ENCODE peak calls at places on chromosome 6, in six cellular contexts. K is testis, P is A673, D is transverse colon, A is esophagus squamous epithelium, E is Panc1. L is an unnamed sample.

GRCh38 chr6:5961836-5962235 is 44.9 kb downstream of the NRN1 start:
- DNase-seq in A (no peak), E (no peak), P (no peak), D (no peak), K (no peak), L (no peak)

GRCh38 chr6:165913676-165914570 is 250.9 kb upstream of the PDE10A start:
- DNase-seq in A (no peak), D (no peak), P (no peak), K (no peak), E (no peak), L (no peak)

GRCh38 chr6:89836637-89837222 is 7.0 kb downstream of the CASP8AP2 start:
- DNase-seq in K (no peak), A (no peak), D (no peak), E (no peak), P (no peak), L (no peak)

GRCh38 chr6:34926655-34927054 is 37.6 kb downstream of the ANKS1A start:
- DNase-seq in K (no peak), P (no peak), A (no peak), E (no peak), D (no peak), L (no peak)

GRCh38 chr6:71383891-71384489 is 95.4 kb downstream of the OGFRL1 start:
- DNase-seq in K (no peak), A (no peak), E (no peak), D (no peak), P (peak; percentile 71), L (no peak)

GRCh38 chr6:111985202-111985731 is 68.6 kb upstream of the CCN6 start:
- DNase-seq in A (no peak), E (no peak), K (no peak), P (no peak), D (no peak), L (no peak)

GRCh38 chr6:27472182-27472616 is 706 bp downstream of the ZNF184 start:
- DNase-seq in A (no peak), K (peak; percentile 75), E (peak; percentile 85), P (peak; percentile 81), D (peak; percentile 77), L (peak; percentile 51)

GRCh38 chr6:3838992-3839867 is 9.9 kb upstream of the FAM50B start:
- DNase-seq in E (no peak), A (no peak), P (no peak), D (no peak), K (no peak), L (peak; percentile 77)

GRCh38 chr6:95248501-95248900 is 328.8 kb upstream of the MANEA start:
- DNase-seq in E (no peak), A (no peak), P (peak; percentile 32), D (no peak), K (no peak), L (no peak)

GRCh38 chr6:36326351-36326995 is 10.2 kb downstream of the BNIP5 start:
- DNase-seq in D (no peak), P (no peak), E (no peak), K (peak; percentile 67), A (no peak), L (no peak)

GRCh38 chr6:163530406-163530805 is 115.9 kb downstream of the QKI start:
- DNase-seq in D (no peak), P (no peak), E (no peak), A (no peak), K (no peak), L (no peak)

GRCh38 chr6:133340557-133340956 is 99.4 kb downstream of the EYA4 start:
- DNase-seq in D (no peak), K (no peak), A (no peak), E (no peak), P (no peak), L (no peak)

GRCh38 chr6:108804976-108805375 is 43.2 kb upstream of the ARMC2 start:
- DNase-seq in D (no peak), K (no peak), P (no peak), A (no peak), E (no peak), L (no peak)

GRCh38 chr6:127069659-127070279 is 48.7 kb upstream of the RSPO3 start:
- DNase-seq in A (no peak), K (no peak), D (no peak), P (peak; percentile 52), E (no peak), L (no peak)

GRCh38 chr6:1377526-1378223 is 11.7 kb upstream of the FOXF2 start:
- DNase-seq in K (no peak), E (no peak), P (no peak), A (no peak), D (no peak), L (no peak)

GRCh38 chr6:143098054-143098673 is 37.5 kb downstream of the AIG1 start:
- DNase-seq in A (no peak), K (no peak), E (no peak), D (no peak), P (no peak), L (no peak)

GRCh38 chr6:35601331-35602132 is 87.2 kb downstream of the FKBP5 start:
- DNase-seq in D (peak; percentile 69), A (no peak), K (peak; percentile 77), P (peak; percentile 74), E (no peak), L (peak; percentile 45)

DNA sequence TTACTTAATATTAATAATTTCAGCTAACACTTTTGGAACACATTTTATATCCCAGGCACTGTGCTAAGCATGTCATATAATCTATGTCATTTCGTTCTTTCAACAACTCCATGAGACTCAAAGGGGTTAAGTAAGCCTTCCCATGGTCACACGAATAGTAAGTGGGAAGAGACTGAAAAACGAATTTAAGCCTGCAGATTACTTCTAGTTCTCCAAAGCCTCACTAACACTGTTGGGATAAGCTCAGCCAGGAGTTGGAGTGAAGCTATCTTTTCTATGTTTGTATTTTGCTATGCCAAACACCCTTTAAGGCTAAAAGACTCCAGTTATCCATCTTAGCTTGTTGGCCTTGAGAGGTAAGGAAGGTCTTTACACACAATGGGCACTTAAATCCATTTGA is 148.1 kb upstream of the UST start:
- DNase-seq in D (no peak), E (no peak), A (no peak), K (no peak), P (no peak), L (no peak)
- H3K27ac ChIP-seq in D (peak overlapping the region; percentile 21), E (no peak overlapping the region), A (peak overlapping the region; percentile 4), K (no peak overlapping the region), P (no peak overlapping the region), L (peak overlapping the region; percentile 15)

GRCh38 chr6:168439791-168440491 is 1.0 kb upstream of the SMOC2 start:
- DNase-seq in P (no peak), K (no peak), D (no peak), A (no peak), E (no peak), L (no peak)
- H3K4me3 ChIP-seq in P (no peak overlapping the region), K (no peak overlapping the region), D (no peak overlapping the region), A (no peak overlapping the region), E (no peak overlapping the region), L (peak overlapping the region; percentile 93)

GRCh38 chr6:16228709-16229665 is 9.4 kb upstream of the GMPR start:
- DNase-seq in K (peak; percentile 49), D (peak; percentile 18), P (no peak), E (no peak), A (no peak), L (no peak)
- TF ChIP-seq CTCF in K (no peak), D (no peak), P (no peak), E (peak; percentile 29), A (no peak), L (no peak)

GRCh38 chr6:160400426-160400825 is 52.2 kb downstream of the SLC22A3 start:
- DNase-seq in A (no peak), K (no peak), P (no peak), D (no peak), E (no peak), L (no peak)
- H3K27ac ChIP-seq in A (peak overlapping the region; percentile 46), K (no peak overlapping the region), P (no peak overlapping the region), D (no peak overlapping the region), E (no peak overlapping the region), L (peak overlapping the region; percentile 87)

GRCh38 chr6:11251553-11252358 is 19.3 kb upstream of the NEDD9 start:
- DNase-seq in D (peak; percentile 44), A (no peak), E (no peak), P (no peak), K (peak; percentile 82), L (no peak)
- H3K4me3 ChIP-seq in D (no peak overlapping the region), A (peak overlapping the region; percentile 5), E (no peak overlapping the region), P (no peak overlapping the region), K (no peak overlapping the region), L (no peak overlapping the region)

GRCh38 chr6:137185290-137185689 is 11.8 kb upstream of the IL22RA2 start:
- DNase-seq in K (no peak), A (no peak), D (no peak), E (no peak), P (no peak), L (no peak)
- TF ChIP-seq CTCF in K (no peak), A (no peak), D (no peak), E (no peak), P (no peak), L (no peak)

DNA sequence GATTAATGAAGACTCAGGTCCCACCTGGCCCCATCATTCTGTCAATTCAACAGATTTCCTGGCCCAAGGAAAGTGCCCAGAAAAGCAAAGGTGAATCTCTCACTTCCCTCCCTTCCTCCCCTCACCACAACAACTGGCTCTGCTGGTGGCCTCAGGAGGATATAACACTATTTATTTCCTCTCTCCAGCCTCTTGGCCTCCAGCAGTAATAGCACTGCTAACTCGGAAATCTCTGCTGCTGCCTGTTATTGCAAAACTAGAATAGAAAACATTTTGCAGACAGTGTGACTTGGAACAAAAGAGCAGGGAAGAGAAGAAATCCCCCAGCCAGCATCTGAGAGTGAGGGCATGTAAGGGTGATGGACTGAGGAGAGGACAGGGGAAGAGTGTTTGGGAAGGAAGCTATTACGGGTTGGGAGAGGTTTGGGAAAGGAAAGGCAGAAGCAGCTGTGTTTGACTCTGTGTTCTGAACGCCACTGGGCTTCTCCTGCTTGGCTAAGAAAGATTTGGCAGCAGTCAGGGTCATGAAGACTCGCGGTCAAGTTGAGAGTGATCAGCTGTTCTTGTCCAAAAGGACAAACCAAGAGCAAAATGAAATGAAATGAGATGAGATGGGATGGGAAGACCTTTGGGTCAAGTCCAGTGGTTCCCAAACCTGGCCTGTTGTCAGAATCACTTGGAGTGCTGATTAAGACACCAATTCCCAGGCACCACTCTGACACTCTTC is 81.0 kb upstream of the SNX9 start:
- DNase-seq in K (peak; percentile 67), E (no peak), A (no peak), P (no peak), D (no peak), L (no peak)
- H3K27ac ChIP-seq in K (no peak overlapping the region), E (no peak overlapping the region), A (no peak overlapping the region), P (no peak overlapping the region), D (no peak overlapping the region), L (no peak overlapping the region)